ENCODE peak calls at places on chromosome 4, in five cellular contexts. One of them, this sample, is unnamed.
A peak's percentile ranks its signal among the peaks of the same experiment; 100 is the strongest.

GRCh38 chr4:168451331-168451730 is 29.0 kb downstream of the DDX60L start:
- ATAC-seq in pancreas: no peak
- ATAC-seq in A549: peak; percentile 73
- ATAC-seq in right cardiac atrium: peak; percentile 28
- ATAC-seq in heart right ventricle: no peak
- ATAC-seq in this sample: no peak

GRCh38 chr4:96016615-96017299 is 176.9 kb downstream of the PDHA2 start:
- ATAC-seq in pancreas: peak; percentile 21
- ATAC-seq in heart right ventricle: peak; percentile 55
- ATAC-seq in A549: no peak
- ATAC-seq in right cardiac atrium: peak; percentile 89
- ATAC-seq in this sample: no peak

GRCh38 chr4:6280365-6280996 is 10.8 kb downstream of the WFS1 start:
- ATAC-seq in right cardiac atrium: no peak
- ATAC-seq in A549: peak; percentile 40
- ATAC-seq in heart right ventricle: no peak
- ATAC-seq in pancreas: no peak
- ATAC-seq in this sample: no peak

GRCh38 chr4:15153662-15154061 is 151.4 kb downstream of the CPEB2 start:
- ATAC-seq in heart right ventricle: no peak
- ATAC-seq in A549: no peak
- ATAC-seq in pancreas: no peak
- ATAC-seq in right cardiac atrium: no peak
- ATAC-seq in this sample: no peak

GRCh38 chr4:173242466-173243250 is 74.0 kb downstream of the GALNT7 start:
- ATAC-seq in pancreas: no peak
- ATAC-seq in heart right ventricle: no peak
- ATAC-seq in A549: peak; percentile 43
- ATAC-seq in right cardiac atrium: no peak
- ATAC-seq in this sample: no peak

GRCh38 chr4:158670975-158671664 is 567 bp downstream of the C4orf46 start:
- ATAC-seq in A549: peak; percentile 54
- ATAC-seq in right cardiac atrium: peak; percentile 63
- ATAC-seq in pancreas: peak; percentile 28
- ATAC-seq in heart right ventricle: peak; percentile 14
- ATAC-seq in this sample: no peak

GRCh38 chr4:24507439-24507838 is 76.9 kb downstream of the DHX15 start:
- ATAC-seq in right cardiac atrium: peak; percentile 14
- ATAC-seq in pancreas: no peak
- ATAC-seq in heart right ventricle: no peak
- ATAC-seq in A549: peak; percentile 52
- ATAC-seq in this sample: no peak

GRCh38 chr4:165725352-165725751 is 147.7 kb upstream of the TLL1 start:
- ATAC-seq in A549: no peak
- ATAC-seq in heart right ventricle: no peak
- ATAC-seq in right cardiac atrium: no peak
- ATAC-seq in pancreas: no peak
- ATAC-seq in this sample: no peak

GRCh38 chr4:117533501-117533900 is 448.1 kb upstream of the TRAM1L1 start:
- ATAC-seq in right cardiac atrium: no peak
- ATAC-seq in heart right ventricle: no peak
- ATAC-seq in pancreas: no peak
- ATAC-seq in A549: no peak
- ATAC-seq in this sample: no peak

GRCh38 chr4:10089346-10089745 is 27.3 kb downstream of the WDR1 start:
- ATAC-seq in A549: peak; percentile 17
- ATAC-seq in pancreas: peak; percentile 47
- ATAC-seq in heart right ventricle: no peak
- ATAC-seq in right cardiac atrium: no peak
- ATAC-seq in this sample: no peak

GRCh38 chr4:1767058-1767769 is 25.9 kb upstream of the FGFR3 start:
- ATAC-seq in pancreas: peak; percentile 29
- ATAC-seq in heart right ventricle: peak; percentile 22
- ATAC-seq in right cardiac atrium: no peak
- ATAC-seq in A549: peak; percentile 15
- ATAC-seq in this sample: no peak

GRCh38 chr4:8277356-8278008 is 7.9 kb downstream of the HTRA3 start:
- ATAC-seq in pancreas: no peak
- ATAC-seq in A549: peak; percentile 23
- ATAC-seq in heart right ventricle: no peak
- ATAC-seq in right cardiac atrium: no peak
- ATAC-seq in this sample: no peak

GRCh38 chr4:132062611-132063239 is 1086.4 kb upstream of the PCDH10 start:
- ATAC-seq in A549: no peak
- ATAC-seq in pancreas: no peak
- ATAC-seq in right cardiac atrium: no peak
- ATAC-seq in heart right ventricle: no peak
- ATAC-seq in this sample: no peak

GRCh38 chr4:158778065-158778711 is 9.4 kb downstream of the FNIP2 start:
- ATAC-seq in right cardiac atrium: no peak
- ATAC-seq in heart right ventricle: no peak
- ATAC-seq in pancreas: no peak
- ATAC-seq in A549: no peak
- ATAC-seq in this sample: no peak

GRCh38 chr4:4788573-4788972 is 70.9 kb upstream of the MSX1 start:
- ATAC-seq in A549: no peak
- ATAC-seq in pancreas: no peak
- ATAC-seq in heart right ventricle: no peak
- ATAC-seq in right cardiac atrium: no peak
- ATAC-seq in this sample: no peak

GRCh38 chr4:4787421-4787820 is 72.0 kb upstream of the MSX1 start:
- ATAC-seq in pancreas: no peak
- ATAC-seq in A549: no peak
- ATAC-seq in heart right ventricle: no peak
- ATAC-seq in right cardiac atrium: no peak
- ATAC-seq in this sample: no peak

GRCh38 chr4:4792516-4792915 is 66.9 kb upstream of the MSX1 start:
- ATAC-seq in heart right ventricle: no peak
- ATAC-seq in right cardiac atrium: no peak
- ATAC-seq in pancreas: no peak
- ATAC-seq in A549: no peak
- ATAC-seq in this sample: no peak

GRCh38 chr4:4791299-4791798 is 68.1 kb upstream of the MSX1 start:
- ATAC-seq in pancreas: no peak
- ATAC-seq in heart right ventricle: peak; percentile 34
- ATAC-seq in right cardiac atrium: peak; percentile 25
- ATAC-seq in A549: no peak
- ATAC-seq in this sample: no peak

DNA sequence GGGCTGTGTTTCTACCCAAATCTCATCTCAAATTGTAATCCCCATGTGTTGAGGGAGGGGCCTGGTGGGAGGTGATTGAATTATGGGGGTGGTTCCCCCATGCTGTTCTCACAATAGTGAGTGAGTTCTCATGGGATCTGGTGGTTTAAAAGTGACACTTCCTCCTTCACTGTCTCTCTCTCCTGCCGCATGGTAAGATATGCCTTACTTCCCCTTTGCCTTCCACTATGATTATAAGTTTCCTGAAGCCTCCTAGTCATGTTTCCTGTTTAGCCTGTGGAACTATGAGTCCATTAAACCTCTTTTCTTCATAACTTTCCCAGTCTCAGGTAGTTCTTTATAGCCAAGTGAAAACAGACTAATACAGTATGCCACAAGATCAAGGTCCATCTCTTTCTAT is 70.0 kb upstream of the MSX1 start:
- ATAC-seq in right cardiac atrium: no peak
- ATAC-seq in pancreas: no peak
- ATAC-seq in A549: no peak
- ATAC-seq in heart right ventricle: no peak
- ATAC-seq in this sample: no peak
- H3K9me3 ChIP-seq in right cardiac atrium: no peaks in the 10 kb centered on the region
- H3K9me3 ChIP-seq in pancreas: no peaks in the 10 kb centered on the region
- H3K9me3 ChIP-seq in A549: peaks cover 6% of the 10 kb centered on the region
- H3K9me3 ChIP-seq in heart right ventricle: peaks cover 31% of the 10 kb centered on the region
- H3K9me3 ChIP-seq in this sample: no peaks in the 10 kb centered on the region

GRCh38 chr4:112085156-112086035 is 59.9 kb upstream of the FAM241A start:
- ATAC-seq in A549: no peak
- ATAC-seq in right cardiac atrium: no peak
- ATAC-seq in pancreas: no peak
- ATAC-seq in heart right ventricle: no peak
- ATAC-seq in this sample: no peak
- H3K4me3 ChIP-seq in A549: no peak overlapping the region
- H3K4me3 ChIP-seq in right cardiac atrium: no peak overlapping the region
- H3K4me3 ChIP-seq in pancreas: no peak overlapping the region
- H3K4me3 ChIP-seq in heart right ventricle: no peak overlapping the region
- H3K4me3 ChIP-seq in this sample: no peak overlapping the region

DNA sequence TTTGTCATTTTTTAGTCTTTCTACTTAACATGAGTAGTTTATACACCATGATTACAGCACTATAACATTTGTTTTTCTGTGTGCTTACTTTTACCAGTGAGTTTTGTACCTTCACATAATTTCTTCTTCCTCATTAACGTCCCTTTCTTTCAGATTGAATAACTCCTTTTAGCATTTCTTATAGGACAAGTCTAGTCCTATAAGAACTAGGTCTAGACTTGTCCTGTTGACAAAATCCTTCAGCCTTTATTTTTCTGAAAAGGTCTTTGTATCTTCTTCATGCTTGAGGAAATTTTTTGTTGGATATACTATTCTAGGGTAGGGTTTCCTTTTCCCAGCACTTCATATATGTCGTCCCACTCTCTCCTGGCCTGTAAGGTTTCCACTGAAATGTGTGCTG is 253.3 kb upstream of the ARHGAP24 start:
- ATAC-seq in pancreas: no peak
- ATAC-seq in A549: no peak
- ATAC-seq in right cardiac atrium: no peak
- ATAC-seq in heart right ventricle: no peak
- ATAC-seq in this sample: no peak
- H3K9me3 ChIP-seq in pancreas: no peaks in the 10 kb centered on the region
- H3K9me3 ChIP-seq in A549: no peaks in the 10 kb centered on the region
- H3K9me3 ChIP-seq in right cardiac atrium: no peaks in the 10 kb centered on the region
- H3K9me3 ChIP-seq in heart right ventricle: peaks cover 27% of the 10 kb centered on the region
- H3K9me3 ChIP-seq in this sample: peaks cover 21% of the 10 kb centered on the region

DNA sequence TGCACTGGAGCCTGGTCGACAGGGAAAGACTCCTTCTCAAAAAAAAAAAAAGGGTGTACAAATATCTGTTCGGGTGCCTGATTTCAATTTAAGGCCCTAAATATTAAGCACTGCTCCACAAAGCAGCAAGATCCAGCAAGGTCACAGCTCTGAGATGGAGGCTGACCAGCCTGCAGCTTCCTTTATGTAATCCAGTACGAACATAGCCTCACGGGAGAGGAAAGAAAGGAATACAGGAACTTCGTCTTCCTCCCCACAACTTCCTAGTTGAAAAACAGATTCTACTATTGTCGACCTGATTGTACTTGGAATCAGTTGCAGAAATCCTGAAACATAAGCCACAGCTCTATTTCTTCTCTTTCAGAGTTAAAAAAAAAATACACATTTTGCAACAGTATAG is 53.5 kb upstream of the TBC1D9 start:
- ATAC-seq in A549: no peak
- ATAC-seq in right cardiac atrium: no peak
- ATAC-seq in heart right ventricle: peak; percentile 50
- ATAC-seq in pancreas: no peak
- ATAC-seq in this sample: no peak
- H3K4me3 ChIP-seq in A549: no peak overlapping the region
- H3K4me3 ChIP-seq in right cardiac atrium: no peak overlapping the region
- H3K4me3 ChIP-seq in heart right ventricle: no peak overlapping the region
- H3K4me3 ChIP-seq in pancreas: no peak overlapping the region
- H3K4me3 ChIP-seq in this sample: no peak overlapping the region

DNA sequence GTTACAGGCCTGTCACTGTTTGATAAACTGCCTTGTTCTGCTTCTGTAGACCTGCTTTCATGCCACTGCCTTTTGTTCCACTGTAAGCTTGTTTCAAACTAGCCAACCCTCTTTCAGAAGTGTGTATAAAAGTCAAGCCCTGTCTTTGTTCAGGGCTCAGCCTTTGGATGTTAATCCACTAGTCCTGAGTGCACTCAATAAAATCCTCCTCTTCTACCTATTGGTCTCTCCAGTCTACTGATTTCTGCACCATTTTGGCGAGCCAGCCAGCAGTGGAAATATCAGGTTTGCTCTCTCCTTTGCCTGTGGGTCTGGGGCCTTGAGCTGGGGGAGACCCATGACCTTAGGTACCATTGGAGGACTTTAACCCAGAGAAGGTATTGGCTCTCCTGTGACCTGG is 901.6 kb upstream of the NDST4 start:
- ATAC-seq in right cardiac atrium: no peak
- ATAC-seq in pancreas: no peak
- ATAC-seq in A549: no peak
- ATAC-seq in heart right ventricle: no peak
- ATAC-seq in this sample: no peak
- H3K9me3 ChIP-seq in right cardiac atrium: peaks cover 8% of the 10 kb centered on the region
- H3K9me3 ChIP-seq in pancreas: no peaks in the 10 kb centered on the region
- H3K9me3 ChIP-seq in A549: peaks cover 15% of the 10 kb centered on the region
- H3K9me3 ChIP-seq in heart right ventricle: peaks cover 91% of the 10 kb centered on the region
- H3K9me3 ChIP-seq in this sample: no peaks in the 10 kb centered on the region

GRCh38 chr4:55635760-55636621 is at the start of gene NMU:
- ATAC-seq in pancreas: peak; percentile 61
- ATAC-seq in heart right ventricle: no peak
- ATAC-seq in right cardiac atrium: peak; percentile 74
- ATAC-seq in A549: peak; percentile 89
- ATAC-seq in this sample: peak; percentile 68
- H3K4me3 ChIP-seq in pancreas: no peak within 1 kb of the TSS
- H3K4me3 ChIP-seq in heart right ventricle: peak within 1 kb of the TSS; percentile 45
- H3K4me3 ChIP-seq in right cardiac atrium: peak within 1 kb of the TSS; percentile 57
- H3K4me3 ChIP-seq in A549: peak within 1 kb of the TSS; percentile 40
- H3K4me3 ChIP-seq in this sample: peak within 1 kb of the TSS; percentile 48

GRCh38 chr4:138189212-138189611 is 52.9 kb downstream of the SLC7A11 start:
- ATAC-seq in right cardiac atrium: no peak
- ATAC-seq in heart right ventricle: no peak
- ATAC-seq in A549: no peak
- ATAC-seq in pancreas: no peak
- ATAC-seq in this sample: no peak

GRCh38 chr4:138190452-138190858 is 51.7 kb downstream of the SLC7A11 start:
- ATAC-seq in pancreas: no peak
- ATAC-seq in right cardiac atrium: no peak
- ATAC-seq in A549: no peak
- ATAC-seq in heart right ventricle: no peak
- ATAC-seq in this sample: no peak

GRCh38 chr4:138192113-138192512 is 50.0 kb downstream of the SLC7A11 start:
- ATAC-seq in right cardiac atrium: no peak
- ATAC-seq in pancreas: no peak
- ATAC-seq in heart right ventricle: no peak
- ATAC-seq in A549: peak; percentile 9
- ATAC-seq in this sample: no peak

GRCh38 chr4:138186264-138186663 is 55.9 kb downstream of the SLC7A11 start:
- ATAC-seq in right cardiac atrium: peak; percentile 62
- ATAC-seq in heart right ventricle: no peak
- ATAC-seq in pancreas: no peak
- ATAC-seq in A549: peak; percentile 28
- ATAC-seq in this sample: no peak

DNA sequence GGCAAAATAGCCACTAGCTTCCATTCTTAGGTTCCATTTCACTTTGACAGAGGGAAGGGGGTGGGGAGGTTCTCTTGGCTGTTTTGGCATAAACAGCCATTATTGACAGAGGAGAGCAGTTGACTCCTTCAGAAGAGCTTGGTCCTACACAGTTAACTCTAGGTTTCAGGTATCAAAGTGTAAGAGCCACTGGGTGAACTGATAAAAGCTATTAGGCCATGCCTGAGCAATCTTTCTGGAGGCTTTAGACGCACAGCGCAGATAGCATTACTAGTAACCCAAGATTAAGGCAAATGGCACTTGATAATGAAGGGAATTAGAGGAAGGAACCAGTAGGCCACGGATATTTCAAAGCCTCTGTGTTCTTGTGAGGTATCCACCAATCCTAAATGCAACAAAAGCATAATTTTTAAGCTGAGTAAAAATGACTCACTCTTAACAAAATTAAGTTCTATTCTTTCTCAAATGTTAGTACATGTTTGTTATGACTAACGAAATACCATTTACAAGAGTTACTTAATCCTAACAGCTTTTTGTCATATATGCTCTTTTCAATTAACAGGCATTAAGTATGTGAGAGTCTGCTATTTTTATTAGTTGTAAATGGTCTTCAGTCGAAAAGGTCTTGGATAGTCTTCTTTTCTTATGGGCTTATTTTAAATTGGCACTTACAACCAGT is 53.6 kb downstream of the SLC7A11 start:
- ATAC-seq in heart right ventricle: no peak
- ATAC-seq in pancreas: no peak
- ATAC-seq in A549: peak; percentile 9
- ATAC-seq in right cardiac atrium: no peak
- ATAC-seq in this sample: no peak
- H3K9me3 ChIP-seq in heart right ventricle: no peaks in the 10 kb centered on the region
- H3K9me3 ChIP-seq in pancreas: no peaks in the 10 kb centered on the region
- H3K9me3 ChIP-seq in A549: no peaks in the 10 kb centered on the region
- H3K9me3 ChIP-seq in right cardiac atrium: no peaks in the 10 kb centered on the region
- H3K9me3 ChIP-seq in this sample: no peaks in the 10 kb centered on the region

This sample was measured in gastroesophageal sphincter.